ENCODE peak calls at places on chromosomes 16 and 17, in five cellular contexts. One of them, this sample, is unnamed.

GRCh38 chr16:24972608-24973220 is 42.5 kb downstream of the ARHGAP17 start:
- DNase-seq in K562: no peak
- DNase-seq in HepG2: no peak
- DNase-seq in GM12878: no peak
- DNase-seq in H1: no peak
- DNase-seq in this sample: no peak

GRCh38 chr16:72284042-72284789 is 112.3 kb upstream of the PMFBP1 start:
- DNase-seq in HepG2: no peak
- DNase-seq in GM12878: no peak
- DNase-seq in K562: no peak
- DNase-seq in H1: no peak
- DNase-seq in this sample: no peak

GRCh38 chr17:80146121-80147034 is 550 bp downstream of the EIF4A3 start:
- DNase-seq in GM12878: no peak
- DNase-seq in K562: peak
- DNase-seq in H1: no peak
- DNase-seq in HepG2: no peak
- DNase-seq in this sample: no peak

GRCh38 chr17:82860606-82861392 is 21.0 kb upstream of the ZNF750 start:
- DNase-seq in K562: no peak
- DNase-seq in H1: no peak
- DNase-seq in HepG2: no peak
- DNase-seq in GM12878: no peak
- DNase-seq in this sample: no peak

GRCh38 chr17:57068222-57068658 is 16.8 kb upstream of the AKAP1 start:
- DNase-seq in K562: peak
- DNase-seq in HepG2: no peak
- DNase-seq in GM12878: no peak
- DNase-seq in H1: no peak
- DNase-seq in this sample: peak

GRCh38 chr17:80339118-80339517 is 75.8 kb upstream of the ENDOV start:
- DNase-seq in H1: no peak
- DNase-seq in GM12878: no peak
- DNase-seq in K562: no peak
- DNase-seq in HepG2: no peak
- DNase-seq in this sample: no peak

GRCh38 chr16:15907863-15908478 is 19.6 kb upstream of the CEP20 start:
- DNase-seq in K562: peak
- DNase-seq in GM12878: peak
- DNase-seq in H1: peak
- DNase-seq in HepG2: peak
- DNase-seq in this sample: peak

GRCh38 chr16:27258241-27258734 is 10.3 kb downstream of the NSMCE1 start:
- DNase-seq in K562: no peak
- DNase-seq in HepG2: peak
- DNase-seq in H1: no peak
- DNase-seq in GM12878: no peak
- DNase-seq in this sample: no peak

GRCh38 chr16:27322858-27323780 is 9.3 kb downstream of the IL4R start:
- DNase-seq in GM12878: no peak
- DNase-seq in K562: no peak
- DNase-seq in HepG2: peak
- DNase-seq in H1: no peak
- DNase-seq in this sample: no peak

GRCh38 chr17:2374549-2375285 is 26.1 kb downstream of the MNT start:
- DNase-seq in HepG2: no peak
- DNase-seq in K562: no peak
- DNase-seq in GM12878: no peak
- DNase-seq in H1: no peak
- DNase-seq in this sample: no peak

GRCh38 chr17:263773-264172 is 82.3 kb upstream of the DOC2B start:
- DNase-seq in GM12878: no peak
- DNase-seq in H1: peak
- DNase-seq in HepG2: no peak
- DNase-seq in K562: no peak
- DNase-seq in this sample: no peak

GRCh38 chr16:54285414-54286066 is 1.0 kb downstream of the IRX3 start:
- DNase-seq in K562: no peak
- DNase-seq in H1: no peak
- DNase-seq in HepG2: peak
- DNase-seq in GM12878: no peak
- DNase-seq in this sample: peak

GRCh38 chr17:7004398-7005253 is 7.8 kb upstream of the RNASEK start:
- DNase-seq in GM12878: peak
- DNase-seq in HepG2: peak
- DNase-seq in K562: peak
- DNase-seq in H1: peak
- DNase-seq in this sample: no peak

GRCh38 chr17:2724783-2725164 is 13.2 kb upstream of the CLUH start:
- DNase-seq in GM12878: no peak
- DNase-seq in H1: peak
- DNase-seq in K562: peak
- DNase-seq in HepG2: no peak
- DNase-seq in this sample: peak

GRCh38 chr16:56198755-56199114 is 7.4 kb downstream of the GNAO1 start:
- DNase-seq in K562: no peak
- DNase-seq in HepG2: no peak
- DNase-seq in GM12878: no peak
- DNase-seq in H1: no peak
- DNase-seq in this sample: no peak

GRCh38 chr17:50904522-50905459 is 38.6 kb upstream of the TOB1 start:
- DNase-seq in HepG2: peak
- DNase-seq in H1: peak
- DNase-seq in K562: no peak
- DNase-seq in GM12878: no peak
- DNase-seq in this sample: no peak

GRCh38 chr17:27454089-27454488 is 2.2 kb upstream of the KSR1 start:
- DNase-seq in HepG2: no peak
- DNase-seq in GM12878: no peak
- DNase-seq in K562: no peak
- DNase-seq in H1: no peak
- DNase-seq in this sample: no peak

GRCh38 chr17:17682737-17683675 is 1.7 kb downstream of the RAI1 start:
- DNase-seq in K562: peak
- DNase-seq in H1: no peak
- DNase-seq in HepG2: no peak
- DNase-seq in GM12878: no peak
- DNase-seq in this sample: peak

GRCh38 chr17:17057057-17057551 is 14.8 kb downstream of the MPRIP start:
- DNase-seq in K562: no peak
- DNase-seq in GM12878: no peak
- DNase-seq in H1: no peak
- DNase-seq in HepG2: no peak
- DNase-seq in this sample: peak

GRCh38 chr17:58741121-58741625 is 14.5 kb upstream of the PPM1E start:
- DNase-seq in GM12878: no peak
- DNase-seq in K562: no peak
- DNase-seq in HepG2: peak
- DNase-seq in H1: no peak
- DNase-seq in this sample: no peak

GRCh38 chr17:79214940-79215604 is 140.4 kb downstream of the ENGASE start:
- DNase-seq in GM12878: no peak
- DNase-seq in K562: no peak
- DNase-seq in HepG2: no peak
- DNase-seq in H1: no peak
- DNase-seq in this sample: no peak

GRCh38 chr17:20210180-20210579 is 201.0 kb downstream of the SPECC1 start:
- DNase-seq in K562: no peak
- DNase-seq in GM12878: no peak
- DNase-seq in H1: no peak
- DNase-seq in HepG2: no peak
- DNase-seq in this sample: no peak
- TF ChIP-seq ATF2 in K562: no peak
- TF ChIP-seq ATF2 in GM12878: no peak
- TF ChIP-seq ATF2 in H1: no peak
- TF ChIP-seq ATF2 in HepG2: no peak
- TF ChIP-seq ATF2 in this sample: no peak

GRCh38 chr17:48440660-48441059 is 10.6 kb upstream of the SKAP1 start:
- DNase-seq in HepG2: no peak
- DNase-seq in GM12878: no peak
- DNase-seq in H1: no peak
- DNase-seq in K562: no peak
- DNase-seq in this sample: no peak

GRCh38 chr17:48442819-48443218 is 12.8 kb upstream of the SKAP1 start:
- DNase-seq in HepG2: no peak
- DNase-seq in K562: peak
- DNase-seq in H1: no peak
- DNase-seq in GM12878: no peak
- DNase-seq in this sample: no peak

GRCh38 chr17:48441862-48442261 is 11.8 kb upstream of the SKAP1 start:
- DNase-seq in GM12878: no peak
- DNase-seq in H1: no peak
- DNase-seq in HepG2: no peak
- DNase-seq in K562: no peak
- DNase-seq in this sample: no peak

GRCh38 chr17:48439875-48440505 is 10.0 kb upstream of the SKAP1 start:
- DNase-seq in HepG2: no peak
- DNase-seq in H1: no peak
- DNase-seq in GM12878: no peak
- DNase-seq in K562: peak
- DNase-seq in this sample: no peak

DNA sequence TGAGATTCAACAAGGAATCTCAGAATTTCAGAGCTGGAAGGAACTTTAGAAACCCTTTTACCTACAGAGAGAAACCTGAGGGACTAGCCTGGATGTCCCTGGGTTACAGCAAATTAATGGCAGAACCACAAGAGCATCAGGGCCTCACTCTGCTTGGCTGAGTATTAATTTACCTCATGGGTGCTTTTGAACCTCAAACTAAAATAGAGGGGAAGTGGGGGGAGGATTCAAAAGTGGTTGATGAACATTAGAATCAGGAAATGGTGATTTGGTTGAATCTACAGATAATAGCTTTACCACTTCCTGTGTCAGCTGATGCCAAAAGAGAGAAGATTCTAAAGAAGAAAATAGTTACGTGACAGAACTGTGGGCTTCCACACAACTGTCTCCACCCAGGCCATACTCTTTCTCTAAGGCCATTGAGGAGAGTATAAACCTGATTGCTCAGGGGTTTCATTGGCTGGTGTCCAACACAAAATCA is 11.3 kb upstream of the SKAP1 start:
- DNase-seq in HepG2: no peak
- DNase-seq in H1: no peak
- DNase-seq in K562: no peak
- DNase-seq in GM12878: peak
- DNase-seq in this sample: no peak
- TF ChIP-seq ATF2 in HepG2: no peak
- TF ChIP-seq ATF2 in H1: no peak
- TF ChIP-seq ATF2 in K562: no peak
- TF ChIP-seq ATF2 in GM12878: peak
- TF ChIP-seq ATF2 in this sample: no peak

GRCh38 chr17:72342582-72343527 is 222.0 kb downstream of the SOX9 start:
- DNase-seq in K562: peak
- DNase-seq in H1: no peak
- DNase-seq in HepG2: no peak
- DNase-seq in GM12878: no peak
- DNase-seq in this sample: no peak
- TF ChIP-seq ATF2 in K562: no peak
- TF ChIP-seq ATF2 in H1: peak
- TF ChIP-seq ATF2 in HepG2: no peak
- TF ChIP-seq ATF2 in GM12878: no peak
- TF ChIP-seq ATF2 in this sample: no peak

DNA sequence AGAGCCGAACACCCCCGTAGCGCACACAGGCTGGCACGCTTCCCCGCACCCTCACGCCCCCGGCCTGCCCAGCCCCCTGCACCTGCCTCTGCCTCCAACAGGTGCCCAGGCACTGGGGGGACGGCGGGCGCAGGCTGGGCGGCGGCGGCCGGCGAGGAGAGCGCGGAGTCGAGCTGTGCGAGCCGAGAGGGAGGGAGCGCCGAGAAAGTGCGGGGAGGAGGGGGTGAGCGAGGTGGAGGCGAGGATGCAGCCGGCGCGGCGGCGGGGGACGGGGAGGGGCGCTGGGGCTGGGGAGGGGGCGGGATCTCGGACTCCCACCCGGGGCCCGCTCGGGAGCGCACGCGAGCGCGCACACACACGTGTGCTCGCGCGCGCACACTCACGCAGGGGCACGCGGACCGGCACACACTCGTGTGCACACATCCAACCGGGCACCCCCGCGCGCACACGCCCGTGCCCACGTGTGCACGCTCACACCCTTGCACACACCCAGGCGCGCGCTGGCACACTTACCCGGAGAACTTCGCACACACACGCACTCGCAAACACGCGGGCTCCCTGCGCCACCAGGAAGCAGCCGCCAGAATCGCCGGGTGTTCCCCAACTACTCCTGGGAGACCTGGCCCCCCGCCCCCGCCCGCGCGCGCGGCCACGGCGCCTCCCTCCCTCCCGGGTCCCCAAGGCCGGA is at the start of gene DOC2A:
- DNase-seq in H1: peak
- DNase-seq in K562: no peak
- DNase-seq in HepG2: no peak
- DNase-seq in GM12878: no peak
- DNase-seq in this sample: peak
- TF ChIP-seq ATF2 in H1: no peak
- TF ChIP-seq ATF2 in K562: no peak
- TF ChIP-seq ATF2 in HepG2: no peak
- TF ChIP-seq ATF2 in GM12878: no peak
- TF ChIP-seq ATF2 in this sample: no peak

GRCh38 chr17:43648916-43649315 is 12.8 kb downstream of the MEOX1 start:
- DNase-seq in H1: no peak
- DNase-seq in K562: no peak
- DNase-seq in GM12878: no peak
- DNase-seq in HepG2: no peak
- DNase-seq in this sample: no peak

GRCh38 chr17:43644081-43644480 is 17.6 kb downstream of the MEOX1 start:
- DNase-seq in K562: no peak
- DNase-seq in GM12878: no peak
- DNase-seq in HepG2: no peak
- DNase-seq in H1: no peak
- DNase-seq in this sample: no peak

GRCh38 chr17:43645450-43645764 is 16.3 kb downstream of the MEOX1 start:
- DNase-seq in K562: no peak
- DNase-seq in HepG2: no peak
- DNase-seq in H1: no peak
- DNase-seq in GM12878: no peak
- DNase-seq in this sample: no peak

GRCh38 chr17:43641416-43641815 is 20.3 kb downstream of the MEOX1 start:
- DNase-seq in GM12878: no peak
- DNase-seq in HepG2: no peak
- DNase-seq in K562: no peak
- DNase-seq in H1: no peak
- DNase-seq in this sample: no peak

GRCh38 chr17:43645765-43646481 is 15.8 kb downstream of the MEOX1 start:
- DNase-seq in HepG2: no peak
- DNase-seq in K562: no peak
- DNase-seq in H1: peak
- DNase-seq in GM12878: no peak
- DNase-seq in this sample: peak
- TF ChIP-seq ATF2 in HepG2: no peak
- TF ChIP-seq ATF2 in K562: no peak
- TF ChIP-seq ATF2 in H1: no peak
- TF ChIP-seq ATF2 in GM12878: no peak
- TF ChIP-seq ATF2 in this sample: no peak